ENCODE peak calls at places on chromosomes 2 and 18, in eight cellular contexts. One of them, this sample, is unnamed.

GRCh38 chr2:118822572-118822971 is 24.9 kb downstream of the EN1 start:
- DNase-seq in tibial artery: no peak
- DNase-seq in Peyer's patch: no peak
- DNase-seq in AG10803: no peak
- DNase-seq in astrocyte of the spinal cord: no peak
- DNase-seq in OCI-LY7: no peak
- DNase-seq in astrocyte: no peak
- DNase-seq in cardiac muscle cell: no peak
- DNase-seq in this sample: no peak

GRCh38 chr2:224820283-224820991 is 104.3 kb upstream of the CCDC195 start:
- DNase-seq in cardiac muscle cell: no peak
- DNase-seq in OCI-LY7: no peak
- DNase-seq in AG10803: peak
- DNase-seq in tibial artery: no peak
- DNase-seq in Peyer's patch: no peak
- DNase-seq in astrocyte: peak
- DNase-seq in astrocyte of the spinal cord: no peak
- DNase-seq in this sample: peak

GRCh38 chr2:62196278-62196901 is 475 bp downstream of the B3GNT2 start:
- DNase-seq in cardiac muscle cell: no peak
- DNase-seq in AG10803: no peak
- DNase-seq in Peyer's patch: no peak
- DNase-seq in astrocyte of the spinal cord: no peak
- DNase-seq in tibial artery: peak
- DNase-seq in astrocyte: no peak
- DNase-seq in OCI-LY7: peak
- DNase-seq in this sample: no peak

GRCh38 chr2:110153416-110153815 is 37.8 kb upstream of the MALL start:
- DNase-seq in cardiac muscle cell: no peak
- DNase-seq in Peyer's patch: no peak
- DNase-seq in astrocyte: peak
- DNase-seq in AG10803: no peak
- DNase-seq in OCI-LY7: no peak
- DNase-seq in tibial artery: no peak
- DNase-seq in astrocyte of the spinal cord: peak
- DNase-seq in this sample: no peak

GRCh38 chr2:217151509-217152206 is 291.8 kb upstream of the TNP1 start:
- DNase-seq in astrocyte: no peak
- DNase-seq in OCI-LY7: no peak
- DNase-seq in cardiac muscle cell: peak
- DNase-seq in Peyer's patch: no peak
- DNase-seq in astrocyte of the spinal cord: no peak
- DNase-seq in AG10803: no peak
- DNase-seq in tibial artery: no peak
- DNase-seq in this sample: no peak

GRCh38 chr2:159185401-159186130 is 100.9 kb downstream of the WDSUB1 start:
- DNase-seq in AG10803: peak
- DNase-seq in tibial artery: no peak
- DNase-seq in astrocyte: peak
- DNase-seq in cardiac muscle cell: peak
- DNase-seq in Peyer's patch: no peak
- DNase-seq in OCI-LY7: no peak
- DNase-seq in astrocyte of the spinal cord: peak
- DNase-seq in this sample: peak

GRCh38 chr2:30346475-30347169 is 100.4 kb upstream of the LCLAT1 start:
- DNase-seq in cardiac muscle cell: peak
- DNase-seq in astrocyte: peak
- DNase-seq in AG10803: no peak
- DNase-seq in OCI-LY7: no peak
- DNase-seq in Peyer's patch: no peak
- DNase-seq in tibial artery: peak
- DNase-seq in astrocyte of the spinal cord: no peak
- DNase-seq in this sample: peak

GRCh38 chr2:95334916-95335641 is 37.9 kb downstream of the KCNIP3 start:
- DNase-seq in OCI-LY7: no peak
- DNase-seq in astrocyte: peak
- DNase-seq in Peyer's patch: no peak
- DNase-seq in AG10803: peak
- DNase-seq in cardiac muscle cell: no peak
- DNase-seq in tibial artery: no peak
- DNase-seq in astrocyte of the spinal cord: peak
- DNase-seq in this sample: peak

GRCh38 chr2:138997849-138998517 is 217.8 kb upstream of the NXPH2 start:
- DNase-seq in tibial artery: no peak
- DNase-seq in astrocyte: peak
- DNase-seq in AG10803: no peak
- DNase-seq in OCI-LY7: no peak
- DNase-seq in Peyer's patch: no peak
- DNase-seq in astrocyte of the spinal cord: peak
- DNase-seq in cardiac muscle cell: peak
- DNase-seq in this sample: peak

GRCh38 chr2:234556848-234557573 is 60.1 kb upstream of the ARL4C start:
- DNase-seq in Peyer's patch: no peak
- DNase-seq in OCI-LY7: no peak
- DNase-seq in AG10803: peak
- DNase-seq in astrocyte of the spinal cord: peak
- DNase-seq in cardiac muscle cell: no peak
- DNase-seq in tibial artery: no peak
- DNase-seq in astrocyte: no peak
- DNase-seq in this sample: peak

GRCh38 chr2:62586981-62587380 is 81.0 kb upstream of the TMEM17 start:
- DNase-seq in tibial artery: no peak
- DNase-seq in astrocyte of the spinal cord: peak
- DNase-seq in Peyer's patch: no peak
- DNase-seq in OCI-LY7: no peak
- DNase-seq in astrocyte: peak
- DNase-seq in cardiac muscle cell: peak
- DNase-seq in AG10803: peak
- DNase-seq in this sample: no peak

GRCh38 chr2:112811841-112812306 is 24.7 kb downstream of the IL1B start:
- DNase-seq in astrocyte of the spinal cord: peak
- DNase-seq in cardiac muscle cell: peak
- DNase-seq in tibial artery: no peak
- DNase-seq in AG10803: peak
- DNase-seq in astrocyte: peak
- DNase-seq in OCI-LY7: no peak
- DNase-seq in Peyer's patch: no peak
- DNase-seq in this sample: peak

GRCh38 chr2:232300894-232301387 is 77.6 kb upstream of the ALPP start:
- DNase-seq in OCI-LY7: no peak
- DNase-seq in cardiac muscle cell: no peak
- DNase-seq in Peyer's patch: no peak
- DNase-seq in AG10803: no peak
- DNase-seq in astrocyte: no peak
- DNase-seq in astrocyte of the spinal cord: peak
- DNase-seq in tibial artery: no peak
- DNase-seq in this sample: no peak

GRCh38 chr2:222651721-222652420 is 4.0 kb downstream of the FARSB start:
- DNase-seq in OCI-LY7: no peak
- DNase-seq in astrocyte of the spinal cord: no peak
- DNase-seq in tibial artery: no peak
- DNase-seq in astrocyte: no peak
- DNase-seq in cardiac muscle cell: no peak
- DNase-seq in Peyer's patch: no peak
- DNase-seq in AG10803: peak
- DNase-seq in this sample: no peak

GRCh38 chr2:39492095-39492590 is 55.1 kb upstream of the MAP4K3 start:
- DNase-seq in Peyer's patch: no peak
- DNase-seq in OCI-LY7: peak
- DNase-seq in tibial artery: no peak
- DNase-seq in astrocyte: peak
- DNase-seq in cardiac muscle cell: peak
- DNase-seq in astrocyte of the spinal cord: peak
- DNase-seq in AG10803: peak
- DNase-seq in this sample: peak

GRCh38 chr2:180314086-180314485 is 307.0 kb upstream of the CWC22 start:
- DNase-seq in AG10803: peak
- DNase-seq in astrocyte of the spinal cord: no peak
- DNase-seq in OCI-LY7: no peak
- DNase-seq in cardiac muscle cell: peak
- DNase-seq in Peyer's patch: no peak
- DNase-seq in tibial artery: no peak
- DNase-seq in astrocyte: peak
- DNase-seq in this sample: peak

GRCh38 chr2:120442923-120443571 is 97.1 kb downstream of the INHBB start:
- DNase-seq in AG10803: no peak
- DNase-seq in cardiac muscle cell: peak
- DNase-seq in astrocyte of the spinal cord: no peak
- DNase-seq in OCI-LY7: no peak
- DNase-seq in astrocyte: no peak
- DNase-seq in Peyer's patch: peak
- DNase-seq in tibial artery: peak
- DNase-seq in this sample: no peak
- H3K4me3 ChIP-seq in AG10803: no peak
- H3K4me3 ChIP-seq in cardiac muscle cell: peak
- H3K4me3 ChIP-seq in astrocyte of the spinal cord: no peak
- H3K4me3 ChIP-seq in OCI-LY7: no peak
- H3K4me3 ChIP-seq in astrocyte: no peak
- H3K4me3 ChIP-seq in Peyer's patch: peak
- H3K4me3 ChIP-seq in tibial artery: peak
- H3K4me3 ChIP-seq in this sample: no peak

DNA sequence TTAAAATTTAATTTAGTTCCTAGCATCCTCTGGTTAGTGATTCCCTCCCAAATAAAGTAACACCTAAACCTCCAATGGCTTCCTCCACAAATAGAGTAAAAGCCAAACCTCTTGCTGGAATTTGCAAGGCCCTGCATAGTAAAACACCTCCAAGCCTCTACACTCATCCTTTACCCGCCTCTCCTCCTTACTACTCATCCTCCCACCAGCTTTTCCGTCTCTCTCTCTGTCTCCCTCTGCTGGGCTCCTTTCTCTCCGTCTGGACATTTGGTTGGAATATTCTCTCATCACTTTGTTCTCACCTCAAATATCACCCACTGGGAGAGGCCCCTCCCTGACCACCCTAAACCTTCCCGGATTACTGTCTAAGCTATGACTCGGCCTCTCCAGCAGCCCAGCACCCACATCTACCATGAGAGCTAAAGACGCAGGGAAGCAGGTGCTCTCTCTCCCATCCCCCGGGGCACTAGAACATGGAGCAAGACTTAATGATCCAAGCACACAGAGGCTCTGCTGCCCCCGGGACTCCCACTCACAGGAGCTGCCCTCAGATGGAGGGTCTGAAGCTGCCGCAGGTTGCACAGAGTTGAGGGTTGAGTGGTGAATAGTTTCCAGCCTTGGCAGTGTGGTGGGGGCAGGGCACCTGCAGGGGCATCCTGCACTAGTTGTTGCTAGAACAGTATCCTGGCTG is 167.2 kb downstream of the FBXO15 start:
- DNase-seq in astrocyte: no peak
- DNase-seq in cardiac muscle cell: peak
- DNase-seq in tibial artery: no peak
- DNase-seq in AG10803: peak
- DNase-seq in OCI-LY7: no peak
- DNase-seq in Peyer's patch: no peak
- DNase-seq in astrocyte of the spinal cord: no peak
- DNase-seq in this sample: peak
- TF ChIP-seq CTCF in astrocyte: peak
- TF ChIP-seq CTCF in cardiac muscle cell: peak
- TF ChIP-seq CTCF in tibial artery: no peak
- TF ChIP-seq CTCF in AG10803: peak
- TF ChIP-seq CTCF in OCI-LY7: peak
- TF ChIP-seq CTCF in Peyer's patch: no peak
- TF ChIP-seq CTCF in astrocyte of the spinal cord: peak
- TF ChIP-seq CTCF in this sample: peak

DNA sequence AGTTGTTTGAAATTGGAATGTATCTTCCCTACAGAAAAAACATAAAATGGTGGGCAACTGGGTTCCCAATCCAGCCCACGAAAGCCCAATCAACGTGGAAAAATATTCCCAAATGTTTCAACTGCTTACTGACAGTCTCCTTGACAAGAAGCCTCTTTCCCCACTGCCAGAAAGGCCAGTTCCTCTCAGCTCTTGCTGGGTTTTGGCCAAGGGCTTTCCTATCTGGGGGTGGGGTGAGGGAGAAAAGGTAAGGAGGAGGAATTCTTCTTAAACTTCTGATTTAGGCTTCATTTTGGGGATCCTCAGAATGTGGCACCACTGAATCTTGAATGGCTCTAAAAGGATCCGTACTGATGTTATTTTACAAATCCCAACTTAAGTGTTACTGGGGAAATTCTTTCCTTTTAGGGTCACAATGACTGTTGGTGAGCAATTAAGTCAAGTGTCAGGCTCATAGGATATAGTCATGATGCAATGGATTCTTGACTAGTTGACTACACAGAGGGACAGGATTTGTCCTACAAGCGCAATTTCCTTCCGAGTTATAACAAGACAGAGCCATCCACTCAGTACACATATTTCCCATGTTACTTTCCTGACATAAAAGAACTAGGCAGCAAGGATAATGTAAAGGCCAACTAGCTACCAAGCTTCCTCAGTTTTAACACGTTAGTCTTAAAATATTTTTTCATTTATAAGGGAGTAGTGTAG is 73.6 kb downstream of the SPRED2 start:
- DNase-seq in Peyer's patch: no peak
- DNase-seq in astrocyte of the spinal cord: no peak
- DNase-seq in OCI-LY7: no peak
- DNase-seq in AG10803: peak
- DNase-seq in tibial artery: no peak
- DNase-seq in astrocyte: peak
- DNase-seq in cardiac muscle cell: no peak
- DNase-seq in this sample: no peak
- H3K4me3 ChIP-seq in Peyer's patch: no peak
- H3K4me3 ChIP-seq in astrocyte of the spinal cord: no peak
- H3K4me3 ChIP-seq in OCI-LY7: no peak
- H3K4me3 ChIP-seq in AG10803: no peak
- H3K4me3 ChIP-seq in tibial artery: no peak
- H3K4me3 ChIP-seq in astrocyte: peak
- H3K4me3 ChIP-seq in cardiac muscle cell: no peak
- H3K4me3 ChIP-seq in this sample: no peak

DNA sequence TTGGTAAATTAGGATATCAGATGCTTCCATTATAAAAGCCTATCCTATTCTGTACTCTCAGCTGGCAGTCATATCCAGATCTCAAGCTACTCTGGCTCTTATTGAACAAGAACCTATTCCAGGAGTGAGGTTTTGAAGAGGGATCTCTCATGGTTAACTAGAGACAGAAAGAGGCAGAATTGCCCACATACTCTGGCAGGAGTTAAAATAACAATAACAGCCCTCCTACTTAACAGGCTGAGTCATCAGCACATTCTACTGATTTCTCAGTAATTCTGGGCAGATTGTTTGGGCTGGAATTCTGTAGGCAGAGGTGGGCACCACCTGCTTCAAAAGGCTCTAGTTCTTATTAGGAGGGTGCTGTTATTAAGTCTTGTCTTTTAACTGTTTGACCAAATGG is 142.0 kb upstream of the UNC80 start:
- DNase-seq in AG10803: peak
- DNase-seq in Peyer's patch: no peak
- DNase-seq in astrocyte of the spinal cord: peak
- DNase-seq in tibial artery: no peak
- DNase-seq in cardiac muscle cell: peak
- DNase-seq in OCI-LY7: no peak
- DNase-seq in astrocyte: peak
- DNase-seq in this sample: peak
- TF ChIP-seq CTCF in AG10803: no peak
- TF ChIP-seq CTCF in Peyer's patch: no peak
- TF ChIP-seq CTCF in astrocyte of the spinal cord: no peak
- TF ChIP-seq CTCF in tibial artery: no peak
- TF ChIP-seq CTCF in cardiac muscle cell: no peak
- TF ChIP-seq CTCF in OCI-LY7: no peak
- TF ChIP-seq CTCF in astrocyte: no peak
- TF ChIP-seq CTCF in this sample: no peak

This sample was measured in fibroblast of the aortic adventitia.